ENCODE peak calls at places on chromosome 2, in four cellular contexts. U is astrocyte of the spinal cord, V is uterus, E is fibroblast of pulmonary artery. I is an unnamed sample.
A peak's percentile ranks its signal among the peaks of the same experiment; 100 is the strongest.

GRCh38 chr2:101697794-101698418 is 399 bp downstream of the MAP4K4 start:
- DNase-seq in V (peak; percentile 23), U (no peak), E (no peak), I (no peak)

GRCh38 chr2:230949966-230950832 is 25.2 kb upstream of the GPR55 start:
- DNase-seq in U (no peak), E (no peak), V (no peak), I (no peak)

GRCh38 chr2:112869258-112869842 is 32.8 kb upstream of the IL1B start:
- DNase-seq in E (peak; percentile 54), V (peak; percentile 18), U (peak; percentile 87), I (peak; percentile 78)

GRCh38 chr2:60958361-60958760 is 59.2 kb upstream of the PEX13 start:
- DNase-seq in E (peak; percentile 11), V (no peak), U (peak; percentile 16), I (no peak)

GRCh38 chr2:173016451-173016850 is 59.2 kb upstream of the MAP3K20 start:
- DNase-seq in U (no peak), E (no peak), V (no peak), I (no peak)

GRCh38 chr2:51994123-51994788 is 962.3 kb upstream of the NRXN1 start:
- DNase-seq in E (no peak), U (no peak), V (no peak), I (no peak)

GRCh38 chr2:226524381-226524843 is 275.2 kb downstream of the IRS1 start:
- DNase-seq in U (peak; percentile 78), V (peak; percentile 31), E (peak; percentile 94), I (no peak)

GRCh38 chr2:108383146-108383830 is 5.5 kb downstream of the SULT1C4 start:
- DNase-seq in V (no peak), U (no peak), E (no peak), I (no peak)

GRCh38 chr2:237511885-237512405 is 24.9 kb downstream of the MLPH start:
- DNase-seq in E (no peak), V (no peak), U (no peak), I (no peak)

GRCh38 chr2:237509905-237510304 is 22.9 kb downstream of the MLPH start:
- DNase-seq in U (no peak), V (no peak), E (no peak), I (no peak)

GRCh38 chr2:237510502-237511217 is 23.6 kb downstream of the MLPH start:
- DNase-seq in U (no peak), E (no peak), V (no peak), I (no peak)

GRCh38 chr2:237512774-237513466 is 25.9 kb downstream of the MLPH start:
- DNase-seq in E (peak; percentile 91), U (peak; percentile 90), V (peak; percentile 90), I (peak; percentile 92)

GRCh38 chr2:237511421-237511820 is 24.4 kb downstream of the MLPH start:
- DNase-seq in U (peak; percentile 36), V (no peak), E (no peak), I (no peak)
- H3K4me3 ChIP-seq in U (no peak overlapping the region), V (no peak overlapping the region), E (no peak overlapping the region), I (no peak overlapping the region)

DNA sequence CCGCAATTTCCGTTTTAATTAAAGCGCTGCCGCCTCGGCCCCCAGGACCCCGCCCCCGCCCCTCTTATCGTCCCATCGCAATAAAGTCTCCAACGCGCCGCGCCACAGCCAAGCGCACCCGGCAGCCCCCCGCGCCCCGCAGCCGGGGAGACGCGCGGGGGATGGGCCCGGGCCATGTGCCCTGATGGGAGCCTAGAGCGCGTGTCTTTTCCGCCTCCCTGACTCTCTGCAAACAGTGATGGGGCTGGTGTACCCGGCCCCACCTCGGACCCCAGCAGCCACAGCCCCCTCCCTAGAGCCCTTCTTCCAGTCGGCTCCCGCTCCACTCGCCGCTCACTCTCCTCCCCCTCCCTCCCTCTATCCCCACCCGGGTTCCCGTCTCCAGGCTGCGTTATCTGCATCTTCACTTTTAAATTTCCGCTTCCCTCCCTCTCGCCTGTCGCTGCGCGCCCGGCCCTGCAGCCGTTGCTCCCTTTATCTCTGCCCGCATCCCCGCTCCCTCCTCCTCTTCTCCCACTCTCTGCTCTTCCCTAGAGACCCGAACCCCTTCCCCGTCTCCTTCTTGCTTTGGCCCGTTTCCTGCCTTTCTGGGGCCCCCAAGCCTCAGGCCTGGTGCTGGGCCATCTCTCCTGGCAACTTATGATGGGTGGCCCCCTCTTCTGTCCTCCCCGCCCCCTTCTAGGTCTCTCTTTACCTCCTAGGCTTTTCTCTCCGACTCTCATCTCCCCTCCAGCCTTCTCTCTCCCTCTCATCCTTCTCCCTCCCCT is 524 bp upstream of the FEV start:
- DNase-seq in E (no peak), U (no peak), V (no peak), I (no peak)
- H3K4me3 ChIP-seq in E (no peak overlapping the region), U (no peak overlapping the region), V (no peak overlapping the region), I (peak overlapping the region; percentile 20)

DNA sequence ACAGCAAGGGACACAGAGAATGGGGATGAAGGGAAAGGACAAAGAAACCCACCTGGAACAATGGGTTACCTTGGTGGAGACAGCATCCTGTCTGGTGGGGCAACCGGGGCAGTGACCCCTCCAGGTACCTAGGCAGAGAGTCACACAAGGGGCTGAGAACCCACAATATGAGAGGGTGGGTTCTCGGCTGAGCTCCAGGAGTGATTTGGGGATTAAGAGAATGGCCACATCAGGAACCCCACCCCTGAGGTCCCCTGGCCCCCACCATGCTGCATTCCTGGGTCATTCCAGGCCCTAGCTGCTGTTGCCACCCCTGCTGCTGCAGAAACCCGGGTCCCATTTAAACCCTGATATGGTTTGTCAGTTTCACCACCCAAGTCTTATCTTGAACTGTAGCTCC is 172.3 kb downstream of the RTP5 start:
- DNase-seq in V (no peak), E (no peak), U (no peak), I (no peak)
- H3K4me3 ChIP-seq in V (no peak overlapping the region), E (no peak overlapping the region), U (no peak overlapping the region), I (no peak overlapping the region)

DNA sequence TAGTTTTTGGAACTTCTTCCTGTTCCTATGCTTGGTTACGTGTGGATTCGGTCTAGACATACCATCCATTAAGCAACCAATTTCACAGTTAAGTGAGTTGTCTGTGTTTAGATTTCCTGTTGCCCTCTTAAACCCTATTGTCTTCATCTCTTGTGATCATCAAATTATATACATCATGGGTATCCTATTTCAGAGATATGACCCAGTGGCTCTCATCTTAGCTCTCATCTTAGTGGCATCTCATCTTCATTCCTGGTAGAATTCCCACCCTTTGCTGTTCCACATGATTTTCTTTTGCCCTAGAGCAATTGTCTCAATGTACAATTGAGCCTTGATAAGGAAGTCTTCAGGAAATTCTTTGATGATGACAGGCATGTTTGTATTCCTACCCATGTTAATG is 29.4 kb upstream of the FN1 start:
- DNase-seq in V (no peak), E (peak; percentile 69), U (no peak), I (no peak)
- H3K4me3 ChIP-seq in V (no peak overlapping the region), E (no peak overlapping the region), U (no peak overlapping the region), I (no peak overlapping the region)

DNA sequence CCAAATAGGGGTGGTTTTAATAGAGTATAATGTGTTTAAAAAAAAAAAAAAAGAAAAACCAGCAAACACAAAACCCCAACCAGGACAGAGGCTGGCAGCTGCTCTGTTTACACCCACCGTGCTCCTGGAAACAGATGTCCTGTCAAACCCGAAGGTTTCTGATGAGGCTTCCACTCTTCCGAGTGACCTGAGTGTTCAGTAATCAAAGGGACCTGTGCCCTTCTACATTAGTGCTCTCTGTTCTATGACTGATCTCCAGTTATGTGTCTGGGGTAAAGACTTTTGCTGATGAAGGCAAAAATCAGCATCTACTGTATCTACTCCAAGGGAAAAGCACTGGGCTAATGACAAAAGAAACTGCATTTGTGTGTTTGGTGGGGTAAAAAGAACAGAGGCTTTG is 3.5 kb upstream of the KLHL29 start:
- DNase-seq in V (no peak), U (no peak), E (no peak), I (no peak)
- H3K4me3 ChIP-seq in V (no peak overlapping the region), U (no peak overlapping the region), E (no peak overlapping the region), I (no peak overlapping the region)

GRCh38 chr2:10909996-10910341 is 1.8 kb upstream of the KCNF1 start:
- DNase-seq in V (no peak), E (no peak), U (no peak), I (no peak)

GRCh38 chr2:10912076-10912731 is 470 bp downstream of the KCNF1 start:
- DNase-seq in V (no peak), U (no peak), E (no peak), I (no peak)

GRCh38 chr2:10910625-10911024 is 1.1 kb upstream of the KCNF1 start:
- DNase-seq in V (no peak), E (no peak), U (no peak), I (no peak)

GRCh38 chr2:10912796-10913445 is 1.2 kb downstream of the KCNF1 start:
- DNase-seq in V (no peak), E (no peak), U (no peak), I (no peak)

GRCh38 chr2:10911291-10912075 is at the start of gene KCNF1:
- DNase-seq in E (peak; percentile 72), U (peak; percentile 55), V (no peak), I (no peak)
- H3K4me3 ChIP-seq in E (peak within 1 kb of the TSS; percentile 17), U (peak within 1 kb of the TSS; percentile 10), V (no peak within 1 kb of the TSS), I (peak within 1 kb of the TSS; percentile 40)

GRCh38 chr2:63698825-63699548 is 110.2 kb downstream of the MDH1 start:
- DNase-seq in V (peak; percentile 70), U (peak; percentile 77), E (peak; percentile 84), I (peak; percentile 89)
- H3K4me3 ChIP-seq in V (no peak overlapping the region), U (no peak overlapping the region), E (no peak overlapping the region), I (no peak overlapping the region)

GRCh38 chr2:160428425-160428763 is 65.2 kb downstream of the RBMS1 start:
- DNase-seq in V (no peak), E (no peak), U (no peak), I (no peak)

GRCh38 chr2:160429248-160430000 is 64.2 kb downstream of the RBMS1 start:
- DNase-seq in U (peak; percentile 80), V (no peak), E (peak; percentile 84), I (no peak)

GRCh38 chr2:160426604-160427003 is 67.0 kb downstream of the RBMS1 start:
- DNase-seq in E (no peak), U (no peak), V (no peak), I (no peak)

GRCh38 chr2:160425794-160426193 is 67.8 kb downstream of the RBMS1 start:
- DNase-seq in E (no peak), U (no peak), V (no peak), I (no peak)

DNA sequence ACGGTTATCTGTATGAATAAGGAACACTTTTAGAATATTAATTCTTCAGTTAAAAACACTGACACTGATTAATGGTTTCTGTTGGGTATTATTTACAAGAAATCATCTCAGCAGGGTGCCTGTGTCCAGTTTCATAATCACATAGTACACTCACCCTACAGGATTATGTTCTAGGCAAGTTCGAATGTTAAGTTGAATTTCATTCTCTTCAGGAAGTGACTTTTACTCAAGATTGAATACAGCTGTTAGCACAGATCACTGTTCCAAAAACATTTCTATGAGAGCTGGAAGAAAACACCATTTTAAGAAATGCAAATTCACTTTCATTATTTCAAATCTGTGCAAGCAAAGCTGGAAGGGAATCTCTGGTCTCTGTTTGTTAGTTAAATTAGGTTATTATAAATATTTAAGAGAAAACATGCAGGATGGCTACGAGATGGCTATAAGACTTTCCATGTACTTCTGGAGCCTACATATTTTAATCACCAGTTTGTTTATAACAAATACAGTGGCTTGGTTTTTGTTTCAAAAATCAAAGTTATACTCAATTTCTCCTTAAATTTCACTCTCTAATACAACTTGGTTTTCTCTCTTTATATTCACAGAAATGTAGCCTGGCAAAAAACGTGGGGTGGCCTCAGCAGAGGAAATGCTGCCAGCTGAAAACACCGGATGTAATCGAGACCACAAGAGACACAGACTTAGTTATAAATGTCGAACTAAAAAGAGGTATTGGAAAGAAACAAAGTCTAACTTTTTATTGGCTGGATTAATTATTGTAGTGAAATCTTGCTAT is 65.8 kb downstream of the RBMS1 start:
- DNase-seq in E (peak; percentile 91), U (peak; percentile 76), V (no peak), I (no peak)
- H3K4me3 ChIP-seq in E (peak overlapping the region; percentile 42), U (no peak overlapping the region), V (peak overlapping the region; percentile 10), I (peak overlapping the region; percentile 25)